ENCODE peak calls at places on chromosome X, in ten cellular contexts. G is H4; Y is effector CD8-positive, alpha-beta T cell; I is HCEC 1CT; R is head of caudate nucleus; Z is mesothelial cell of epicardium; K is Kasumi-1; N is NCI-H1417; S is ELF-1; F is GM19239. H is an unnamed sample.

GRCh38 chrX:23634181-23634580 is 33.1 kb upstream of the PRDX4 start:
- DNase-seq in Z (no peak), K (peak), S (no peak), N (peak), F (no peak), Y (no peak), G (no peak), R (no peak), I (no peak), H (no peak)

GRCh38 chrX:65601530-65602281 is 65.7 kb upstream of the MSN start:
- DNase-seq in G (peak), Y (peak), I (peak), K (peak), N (no peak), F (no peak), R (peak), Z (no peak), S (peak), H (no peak)

GRCh38 chrX:47212381-47213293 is 5.8 kb upstream of the CDK16 start:
- DNase-seq in F (no peak), S (no peak), G (no peak), Y (no peak), N (no peak), R (no peak), Z (no peak), K (no peak), I (no peak), H (no peak)

GRCh38 chrX:124098089-124098488 is 136.6 kb downstream of the STAG2 start:
- DNase-seq in N (peak), Z (no peak), Y (no peak), G (peak), I (peak), S (no peak), F (no peak), R (no peak), K (peak), H (no peak)

GRCh38 chrX:56978172-56978571 is 17.2 kb downstream of the SPIN3 start:
- DNase-seq in Z (no peak), N (peak), K (peak), R (peak), I (peak), Y (no peak), F (peak), G (peak), S (peak), H (peak)

GRCh38 chrX:123310112-123310511 is 126.0 kb downstream of the GRIA3 start:
- DNase-seq in S (no peak), I (no peak), N (no peak), K (no peak), Z (no peak), F (no peak), R (no peak), Y (no peak), G (no peak), H (no peak)

GRCh38 chrX:142998447-142999208 is 27.1 kb upstream of the SPANXN4 start:
- DNase-seq in G (no peak), F (no peak), Z (no peak), K (no peak), N (no peak), Y (no peak), S (no peak), R (no peak), I (no peak), H (no peak)

GRCh38 chrX:119685225-119686066 is 7.5 kb downstream of the SEPTIN6 start:
- DNase-seq in I (no peak), Y (no peak), F (no peak), R (no peak), K (peak), S (no peak), Z (no peak), N (peak), G (no peak), H (peak)

GRCh38 chrX:17052210-17052609 is 105.8 kb downstream of the REPS2 start:
- DNase-seq in N (no peak), R (no peak), F (no peak), Y (no peak), K (no peak), I (peak), S (no peak), G (no peak), Z (no peak), H (no peak)

GRCh38 chrX:38595801-38596200 is 34.5 kb downstream of the TSPAN7 start:
- DNase-seq in Z (no peak), I (no peak), G (no peak), R (no peak), K (no peak), Y (no peak), S (no peak), N (no peak), F (no peak), H (no peak)

GRCh38 chrX:103664363-103664762 is 22.1 kb downstream of the MORF4L2 start:
- DNase-seq in G (no peak), Y (no peak), Z (peak), N (no peak), I (no peak), S (no peak), F (no peak), K (no peak), R (no peak), H (no peak)

GRCh38 chrX:49073641-49074575 is at the start of gene PRAF2:
- DNase-seq in S (peak), Z (peak), N (peak), R (peak), I (peak), K (no peak), F (peak), G (peak), Y (peak), H (peak)

GRCh38 chrX:13059676-13060499 is 15.5 kb upstream of the FAM9C start:
- DNase-seq in Z (no peak), Y (no peak), G (peak), S (peak), F (no peak), I (peak), K (no peak), N (no peak), R (no peak), H (no peak)

GRCh38 chrX:1093112-1093511 is 119.3 kb downstream of the CRLF2 start:
- DNase-seq in G (peak), Y (no peak), N (no peak), S (no peak), R (no peak), Z (no peak), F (no peak), K (no peak), I (no peak), H (no peak)

H was measured in breast epithelium.